ENCODE peak calls at places on chromosome 7, in seven cellular contexts. L is CD8-positive, alpha-beta memory T cell; M is gastrocnemius medialis; P is SJSA1; D is suprapubic skin; N is IMR-90; J is effector memory CD4-positive, alpha-beta T cell. K is an unnamed sample.

GRCh38 chr7:116970148-116970910 is 17.0 kb downstream of the ST7 start:
- DNase-seq in L (no peak), J (no peak), N (no peak), D (no peak), M (no peak), P (no peak), K (no peak)

GRCh38 chr7:40723829-40724228 is 589.0 kb downstream of the SUGCT start:
- DNase-seq in J (no peak), N (no peak), D (no peak), L (no peak), M (no peak), P (no peak), K (no peak)

GRCh38 chr7:80439894-80440811 is 71.7 kb downstream of the GNAT3 start:
- DNase-seq in J (no peak), M (no peak), P (no peak), D (no peak), N (peak; percentile 69), L (no peak), K (no peak)

GRCh38 chr7:28885771-28886170 is 72.4 kb downstream of the TRIL start:
- DNase-seq in D (no peak), M (no peak), P (no peak), J (no peak), N (no peak), L (no peak), K (no peak)

GRCh38 chr7:157009778-157010587 is 480 bp downstream of the MNX1 start:
- DNase-seq in P (no peak), M (no peak), N (no peak), L (no peak), D (no peak), J (no peak), K (no peak)

GRCh38 chr7:30183712-30184372 is 49.1 kb downstream of the MTURN start:
- DNase-seq in N (no peak), M (no peak), P (no peak), L (no peak), J (no peak), D (no peak), K (no peak)

GRCh38 chr7:150399861-150400778 is 21.0 kb downstream of the ZNF775 start:
- DNase-seq in L (no peak), M (no peak), D (peak; percentile 39), N (peak; percentile 19), P (peak; percentile 36), J (no peak), K (no peak)

GRCh38 chr7:34133356-34133982 is 228.1 kb downstream of the BMPER start:
- DNase-seq in D (no peak), M (no peak), L (no peak), P (peak; percentile 16), J (no peak), N (peak; percentile 95), K (no peak)

GRCh38 chr7:100152937-100153666 is 4.4 kb downstream of the LAMTOR4 start:
- DNase-seq in J (no peak), P (no peak), M (no peak), L (no peak), N (no peak), D (no peak), K (no peak)

GRCh38 chr7:112160130-112160770 is 45.9 kb downstream of the DOCK4 start:
- DNase-seq in L (no peak), M (no peak), D (no peak), N (peak; percentile 61), J (no peak), P (no peak), K (no peak)

GRCh38 chr7:47771990-47772360 is 176.3 kb downstream of the PKD1L1 start:
- DNase-seq in N (no peak), D (no peak), M (no peak), J (no peak), L (no peak), P (no peak), K (no peak)

GRCh38 chr7:68929712-68930395 is 668.4 kb upstream of the AUTS2 start:
- DNase-seq in J (no peak), M (no peak), L (no peak), P (no peak), D (no peak), N (peak; percentile 2), K (no peak)

GRCh38 chr7:156590212-156590611 is 50.4 kb upstream of the RNF32 start:
- DNase-seq in M (no peak), L (no peak), P (no peak), N (no peak), J (no peak), D (no peak), K (no peak)

GRCh38 chr7:145986248-145986874 is 130.2 kb upstream of the CNTNAP2 start:
- DNase-seq in D (no peak), P (no peak), L (no peak), N (no peak), M (no peak), J (no peak), K (peak; percentile 5)

GRCh38 chr7:107505997-107506682 is 36.3 kb downstream of the GPR22 start:
- DNase-seq in P (no peak), J (no peak), D (no peak), L (no peak), M (no peak), N (peak; percentile 16), K (no peak)

GRCh38 chr7:96284838-96285237 is 37.1 kb downstream of the SLC25A13 start:
- DNase-seq in L (no peak), M (no peak), N (no peak), D (no peak), P (no peak), J (no peak), K (no peak)

GRCh38 chr7:20307901-20308300 is 22.8 kb upstream of the ITGB8 start:
- DNase-seq in J (no peak), P (no peak), D (no peak), N (no peak), M (no peak), L (no peak), K (no peak)

GRCh38 chr7:40810274-40810673 is 675.5 kb downstream of the SUGCT start:
- DNase-seq in D (no peak), J (no peak), M (no peak), L (no peak), N (no peak), P (peak; percentile 20), K (no peak)

GRCh38 chr7:93902777-93903423 is 3.5 kb upstream of the GNGT1 start:
- DNase-seq in L (no peak), P (peak; percentile 28), N (peak; percentile 75), M (no peak), J (no peak), D (no peak), K (no peak)

GRCh38 chr7:20532841-20533240 is 82.6 kb upstream of the ABCB5 start:
- DNase-seq in J (no peak), D (no peak), M (no peak), P (no peak), L (no peak), N (no peak), K (no peak)

GRCh38 chr7:28748934-28749584 is 209.1 kb downstream of the TRIL start:
- DNase-seq in J (no peak), M (peak; percentile 27), L (no peak), P (peak; percentile 39), N (peak; percentile 71), D (peak; percentile 77), K (no peak)

GRCh38 chr7:137992738-137993394 is 9.0 kb downstream of the CREB3L2 start:
- DNase-seq in N (peak; percentile 97), M (peak; percentile 72), P (peak; percentile 77), D (peak; percentile 75), J (no peak), L (no peak), K (no peak)

GRCh38 chr7:1949681-1950055 is 279.6 kb downstream of the ELFN1 start:
- DNase-seq in J (no peak), N (no peak), L (no peak), D (peak; percentile 46), M (no peak), P (no peak), K (no peak)

GRCh38 chr7:122518488-122518887 is 180.4 kb downstream of the RNF133 start:
- DNase-seq in M (no peak), D (no peak), P (no peak), L (no peak), J (no peak), N (no peak), K (no peak)

GRCh38 chr7:90267263-90267858 is 22.4 kb downstream of the CFAP69 start:
- DNase-seq in N (no peak), M (no peak), P (no peak), J (no peak), L (no peak), D (no peak), K (no peak)
- H3K4me3 ChIP-seq in N (no peak overlapping the region), M (no peak overlapping the region), P (no peak overlapping the region), J (no peak overlapping the region), L (no peak overlapping the region), D (no peak overlapping the region), K (no peak overlapping the region)

DNA sequence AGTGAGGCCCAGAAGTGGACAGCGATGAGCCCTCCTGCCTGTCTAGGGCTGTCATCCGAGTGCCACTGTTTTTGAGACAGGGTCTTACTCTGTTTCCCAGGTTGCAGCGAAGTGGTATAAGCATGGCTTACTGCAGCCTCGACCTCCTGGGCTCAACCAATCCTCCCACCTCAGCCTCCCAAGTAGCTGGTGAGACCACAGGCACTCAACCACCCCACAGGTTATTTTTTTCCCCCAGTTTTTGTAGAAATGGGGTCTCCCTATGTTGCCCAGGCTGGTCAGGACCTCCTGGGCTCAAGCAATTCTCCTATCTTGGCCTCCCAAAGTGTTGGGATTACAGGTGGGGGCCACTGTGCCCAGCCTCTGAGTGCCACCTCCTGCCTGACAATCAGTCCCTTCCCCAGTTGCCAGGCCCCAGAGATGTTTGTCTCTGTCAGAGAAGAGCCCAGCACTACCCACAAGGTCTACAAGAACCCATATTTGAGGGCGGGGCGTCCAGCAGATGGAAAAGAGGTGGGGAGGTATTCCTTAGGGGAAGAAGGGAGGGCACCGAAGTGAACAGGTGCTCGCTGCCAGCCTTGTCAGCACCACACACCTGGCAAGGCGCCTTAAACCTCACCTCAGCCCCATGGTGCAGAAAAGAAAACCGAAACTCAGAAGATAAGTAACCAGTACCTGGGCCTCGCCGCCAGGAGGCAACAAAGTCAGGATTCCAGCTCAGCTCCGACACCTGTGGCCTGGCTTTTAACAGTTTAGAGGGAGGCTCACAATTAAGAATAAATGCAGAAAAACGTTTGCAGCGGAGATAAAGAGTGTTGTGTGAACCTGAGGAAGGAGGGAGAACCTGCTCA is 77.4 kb upstream of the ANLN start:
- DNase-seq in D (peak; percentile 48), P (no peak), N (no peak), J (peak; percentile 15), M (no peak), L (no peak), K (no peak)
- H3K27ac ChIP-seq in D (no peak overlapping the region), P (no peak overlapping the region), N (no peak overlapping the region), J (no peak overlapping the region), M (no peak overlapping the region), L (no peak overlapping the region), K (no peak overlapping the region)

DNA sequence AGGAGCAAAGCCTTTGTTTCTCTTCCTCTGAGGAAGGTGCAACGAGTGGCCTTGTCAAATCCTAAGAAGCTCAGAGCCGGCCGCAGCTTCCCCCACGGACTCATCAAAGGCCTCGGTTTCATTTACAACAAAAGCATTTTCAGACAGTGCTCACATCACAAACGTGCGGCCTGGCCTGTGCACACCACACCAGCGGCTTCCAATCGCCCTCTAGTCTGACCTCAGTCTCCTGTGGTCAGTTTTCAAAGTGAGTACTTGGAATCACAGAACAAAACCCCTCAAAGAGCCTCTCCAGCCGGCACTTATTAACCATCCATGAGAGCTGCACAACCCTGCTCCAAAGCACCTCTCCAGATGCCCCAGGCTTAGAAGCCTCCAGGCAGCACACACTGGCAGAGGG is 3.3 kb downstream of the RADIL start:
- DNase-seq in L (no peak), D (no peak), P (no peak), M (no peak), N (no peak), J (no peak), K (no peak)
- H3K27me3 ChIP-seq in L (peaks cover 8% of the 10 kb centered on the region), D (peaks cover 13% of the 10 kb centered on the region), P (peaks cover 44% of the 10 kb centered on the region), M (peaks cover 4% of the 10 kb centered on the region), N (peaks cover 2% of the 10 kb centered on the region), J (peaks cover 10% of the 10 kb centered on the region), K (no peaks in the 10 kb centered on the region)

GRCh38 chr7:27176962-27177794 is 3.1 kb upstream of the HOXA10 start:
- DNase-seq in D (peak; percentile 65), M (peak; percentile 21), J (no peak), N (no peak), L (no peak), P (peak; percentile 88), K (no peak)
- H3K4me3 ChIP-seq in D (peak overlapping the region; percentile 32), M (peak overlapping the region; percentile 56), J (no peak overlapping the region), N (no peak overlapping the region), L (no peak overlapping the region), P (peak overlapping the region; percentile 57), K (no peak overlapping the region)